ENCODE peak calls at places on chromosomes 3 and 15, in seven cellular contexts. C is breast epithelium, U is H9, P is tibial nerve, A is thyroid gland, I is PC-9, K is heart left ventricle. Q is an unnamed sample. For H3K27me3 and H3K4me1, the result is how much of the 10 kb centered on the place peaks cover.

GRCh38 chr3:117873236-117873635 is 1161.4 kb downstream of the IGSF11 start:
- DNase-seq in C (no peak), U (no peak), P (no peak), A (peak), I (no peak), K (peak), Q (no peak)

GRCh38 chr15:100900136-100900894 is 18.8 kb upstream of the LRRK1 start:
- DNase-seq in C (no peak), U (no peak), P (no peak), A (peak), I (no peak), K (no peak), Q (no peak)

GRCh38 chr15:64842986-64843561 is 1.4 kb downstream of the PLEKHO2 start:
- DNase-seq in C (peak), U (no peak), P (peak), A (peak), I (no peak), K (peak), Q (peak)

GRCh38 chr3:138938056-138938876 is 8.7 kb downstream of the FOXL2 start:
- DNase-seq in C (no peak), U (peak), P (no peak), A (no peak), I (no peak), K (no peak), Q (no peak)

GRCh38 chr3:15064299-15064834 is 748 bp downstream of the MRPS25 start:
- DNase-seq in C (no peak), U (no peak), P (no peak), A (peak), I (no peak), K (no peak), Q (no peak)

GRCh38 chr3:4977001-4977888 is 2.0 kb upstream of the BHLHE40 start:
- DNase-seq in C (peak), U (peak), P (peak), A (peak), I (peak), K (peak), Q (peak)

GRCh38 chr3:58005662-58006061 is 2.6 kb upstream of the FLNB start:
- DNase-seq in C (no peak), U (no peak), P (no peak), A (no peak), I (peak), K (no peak), Q (no peak)

GRCh38 chr3:50316657-50317242 is 5.8 kb downstream of the HYAL2 start:
- DNase-seq in C (peak), U (peak), P (no peak), A (peak), I (peak), K (no peak), Q (peak)

GRCh38 chr3:45199837-45200648 is 26.0 kb downstream of the TMEM158 start:
- DNase-seq in C (peak), U (peak), P (no peak), A (no peak), I (peak), K (no peak), Q (no peak)

GRCh38 chr3:161208931-161209330 is 12.2 kb upstream of the NMD3 start:
- DNase-seq in C (no peak), U (peak), P (no peak), A (no peak), I (no peak), K (no peak), Q (no peak)

GRCh38 chr3:131083190-131083863 is 56.6 kb downstream of the NEK11 start:
- DNase-seq in C (no peak), U (peak), P (no peak), A (peak), I (no peak), K (peak), Q (peak)

GRCh38 chr3:170368921-170369320 is 11.4 kb downstream of the SKIL start:
- DNase-seq in C (no peak), U (no peak), P (no peak), A (no peak), I (no peak), K (no peak), Q (no peak)

GRCh38 chr3:104438761-104439160 is 927.9 kb upstream of the ALCAM start:
- DNase-seq in C (no peak), U (no peak), P (no peak), A (no peak), I (no peak), K (no peak), Q (no peak)

GRCh38 chr3:101938262-101938847 is 89.0 kb downstream of the NFKBIZ start:
- DNase-seq in C (no peak), U (no peak), P (no peak), A (no peak), I (no peak), K (no peak), Q (no peak)

GRCh38 chr15:101008158-101009139 is 89.3 kb downstream of the LRRK1 start:
- DNase-seq in C (peak), U (peak), P (peak), A (peak), I (peak), K (peak), Q (peak)

GRCh38 chr3:122576174-122576940 is 1.1 kb upstream of the PARP15 start:
- DNase-seq in C (no peak), U (no peak), P (no peak), A (no peak), I (no peak), K (no peak), Q (no peak)

GRCh38 chr15:80669599-80670273 is 25.4 kb upstream of the ABHD17C start:
- DNase-seq in C (no peak), U (no peak), P (no peak), A (peak), I (peak), K (no peak), Q (no peak)

GRCh38 chr15:40982855-40983254 is 29.6 kb downstream of the CHAC1 start:
- DNase-seq in C (no peak), U (no peak), P (no peak), A (no peak), I (no peak), K (peak), Q (no peak)

GRCh38 chr3:99901200-99901926 is 83.7 kb downstream of the CMSS1 start:
- DNase-seq in C (no peak), U (no peak), P (no peak), A (no peak), I (peak), K (no peak), Q (no peak)

GRCh38 chr15:48965972-48966371 is 2.3 kb upstream of the SHC4 start:
- DNase-seq in C (no peak), U (no peak), P (no peak), A (no peak), I (no peak), K (no peak), Q (no peak)

GRCh38 chr3:63940389-63940757 is 28.2 kb upstream of the SCAANT1 start:
- DNase-seq in C (no peak), U (no peak), P (no peak), A (no peak), I (peak), K (no peak), Q (no peak)

GRCh38 chr3:127787071-127787490 is 35.2 kb downstream of the MGLL start:
- DNase-seq in C (peak), U (no peak), P (peak), A (no peak), I (no peak), K (peak), Q (no peak)

GRCh38 chr3:134923286-134923685 is 128.2 kb downstream of the EPHB1 start:
- DNase-seq in C (no peak), U (no peak), P (no peak), A (no peak), I (no peak), K (no peak), Q (no peak)

GRCh38 chr15:80996247-80996646 is 4.5 kb upstream of the TLNRD1 start:
- DNase-seq in C (no peak), U (no peak), P (no peak), A (no peak), I (no peak), K (no peak), Q (no peak)

GRCh38 chr3:177196473-177197040 is 725 bp downstream of the TBL1XR1 start:
- DNase-seq in C (no peak), U (no peak), P (no peak), A (peak), I (no peak), K (no peak), Q (peak)

GRCh38 chr3:36394176-36394575 is 13.9 kb downstream of the STAC start:
- DNase-seq in C (no peak), U (no peak), P (no peak), A (no peak), I (no peak), K (no peak), Q (no peak)

GRCh38 chr15:68154923-68155559 is 50.1 kb downstream of the CALML4 start:
- DNase-seq in C (no peak), U (no peak), P (no peak), A (peak), I (no peak), K (peak), Q (no peak)

GRCh38 chr3:148433665-148434064 is 264.0 kb upstream of the AGTR1 start:
- DNase-seq in C (no peak), U (no peak), P (no peak), A (no peak), I (no peak), K (no peak), Q (no peak)

GRCh38 chr3:160886421-160886820 is 130.4 kb downstream of the PPM1L start:
- DNase-seq in C (no peak), U (no peak), P (no peak), A (no peak), I (no peak), K (no peak), Q (peak)

GRCh38 chr3:74592359-74592758 is 22.1 kb downstream of the CNTN3 start:
- DNase-seq in C (no peak), U (no peak), P (no peak), A (no peak), I (no peak), K (no peak), Q (no peak)

GRCh38 chr3:76505202-76505875 is 534.6 kb upstream of the ROBO2 start:
- DNase-seq in C (no peak), U (no peak), P (no peak), A (no peak), I (no peak), K (no peak), Q (no peak)

GRCh38 chr3:9781551-9781950 is 10.7 kb downstream of the TADA3 start:
- DNase-seq in C (no peak), U (no peak), P (no peak), A (no peak), I (no peak), K (no peak), Q (peak)

DNA sequence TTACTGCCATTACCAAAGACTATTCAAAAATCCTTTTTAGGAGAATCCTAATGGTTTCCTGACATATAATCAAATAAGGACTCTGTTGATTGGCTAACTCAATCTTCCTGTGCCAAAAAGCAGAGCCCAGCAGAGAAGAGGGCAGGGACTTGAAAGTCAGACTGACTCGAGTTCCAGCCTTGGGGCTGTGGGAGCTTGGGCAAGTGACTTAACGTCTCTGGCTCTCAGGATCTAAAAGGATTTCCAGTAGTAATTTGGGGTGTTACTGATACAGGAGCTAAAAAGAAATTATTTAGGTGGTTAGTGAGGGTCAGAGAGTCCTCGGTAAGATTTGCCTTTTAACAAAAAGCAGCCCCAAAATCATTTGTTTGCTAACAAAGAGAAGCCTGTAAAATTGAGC is 10.9 kb downstream of the CCR5 start:
- DNase-seq in C (no peak), U (no peak), P (no peak), A (no peak), I (no peak), K (no peak), Q (no peak)
- H3K27me3 ChIP-seq in C (under half), U (under half), P (under half), A (under half), I (under half), K (under half), Q (under half)

GRCh38 chr15:99504071-99504822 is 61.5 kb upstream of the MEF2A start:
- DNase-seq in C (no peak), U (no peak), P (no peak), A (no peak), I (no peak), K (no peak), Q (peak)
- TF ChIP-seq CTCF in C (no peak), U (no peak), P (no peak), A (no peak), I (no peak), K (no peak), Q (no peak)

DNA sequence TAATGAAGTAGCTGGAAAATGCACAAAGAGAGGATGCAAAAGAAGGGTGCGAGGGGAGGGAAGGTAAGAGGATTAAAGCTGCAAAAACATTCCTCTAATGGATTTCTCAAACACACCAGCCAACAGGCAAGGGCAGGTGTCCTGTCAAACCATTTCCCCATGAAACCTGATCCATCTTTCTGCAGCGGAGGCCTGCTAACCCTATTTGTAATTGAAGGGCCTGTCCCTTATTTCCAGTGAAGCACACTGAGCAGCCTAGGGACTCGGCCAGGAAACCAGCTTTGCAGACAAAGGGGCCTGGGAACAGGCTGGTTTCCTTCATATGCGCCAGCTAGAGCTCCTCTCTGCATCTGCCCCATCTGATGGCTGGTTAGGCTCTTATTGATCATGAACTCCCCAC is 52.9 kb downstream of the BOC start:
- DNase-seq in C (no peak), U (peak), P (no peak), A (no peak), I (no peak), K (no peak), Q (no peak)
- H3K4me1 ChIP-seq in C (under half), U (under half), P (under half), A (half or more), I (under half), K (under half), Q (under half)

GRCh38 chr3:62375655-62376054 is 2.3 kb upstream of the FEZF2 start:
- DNase-seq in C (no peak), U (peak), P (no peak), A (no peak), I (no peak), K (no peak), Q (no peak)
- H3K27me3 ChIP-seq in C (under half), U (half or more), P (under half), A (under half), I (under half), K (half or more), Q (under half)

GRCh38 chr3:44074181-44074580 is 167.5 kb upstream of the TOPAZ1 start:
- DNase-seq in C (no peak), U (no peak), P (no peak), A (no peak), I (peak), K (no peak), Q (no peak)
- TF ChIP-seq CTCF in C (no peak), U (no peak), P (no peak), A (no peak), I (no peak), K (no peak), Q (no peak)

DNA sequence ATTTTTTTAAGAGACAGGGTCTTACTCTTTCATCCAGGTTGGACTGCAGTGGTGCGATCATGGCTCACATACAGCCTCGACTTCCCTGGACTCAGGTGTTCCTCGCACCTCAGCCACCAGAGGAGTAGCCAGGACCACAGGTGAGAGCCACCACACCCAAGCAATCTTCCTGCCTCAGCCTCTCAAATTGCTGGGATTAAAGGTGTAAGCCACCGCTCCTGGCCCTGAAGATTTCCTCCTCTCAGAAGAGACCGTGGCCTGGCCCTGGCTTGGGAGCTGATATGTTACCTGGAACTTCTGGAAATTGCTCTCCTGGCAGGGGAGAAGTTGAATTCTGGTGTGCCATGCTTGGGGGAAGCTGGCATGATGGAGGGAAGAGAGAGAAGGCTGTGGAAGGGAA is 36.2 kb downstream of the PPCDC start:
- DNase-seq in C (no peak), U (no peak), P (no peak), A (no peak), I (no peak), K (no peak), Q (peak)
- H3K4me1 ChIP-seq in C (under half), U (under half), P (under half), A (under half), I (under half), K (under half), Q (under half)

GRCh38 chr15:33460166-33460805 is 149.5 kb downstream of the RYR3 start:
- DNase-seq in C (no peak), U (no peak), P (no peak), A (no peak), I (peak), K (no peak), Q (no peak)

GRCh38 chr15:33454346-33454745 is 143.6 kb downstream of the RYR3 start:
- DNase-seq in C (no peak), U (no peak), P (no peak), A (no peak), I (no peak), K (no peak), Q (no peak)

GRCh38 chr15:33454996-33455395 is 144.2 kb downstream of the RYR3 start:
- DNase-seq in C (no peak), U (no peak), P (no peak), A (no peak), I (no peak), K (no peak), Q (no peak)

GRCh38 chr15:33461671-33462070 is 150.9 kb downstream of the RYR3 start:
- DNase-seq in C (no peak), U (no peak), P (no peak), A (no peak), I (no peak), K (no peak), Q (no peak)

GRCh38 chr15:33458421-33458820 is 147.7 kb downstream of the RYR3 start:
- DNase-seq in C (no peak), U (no peak), P (no peak), A (no peak), I (peak), K (no peak), Q (no peak)
- H3K27me3 ChIP-seq in C (under half), U (under half), P (under half), A (under half), I (under half), K (under half), Q (under half)

GRCh38 chr15:43511012-43511885 is 6.2 kb upstream of the MAP1A start:
- DNase-seq in C (no peak), U (peak), P (no peak), A (peak), I (peak), K (no peak), Q (no peak)
- TF ChIP-seq CTCF in C (no peak), U (peak), P (peak), A (no peak), I (peak), K (peak), Q (no peak)